ENCODE peak calls at places on chromosomes 1 and 21, in nine cellular contexts. M is GM23248; N is skeletal muscle cell; W is ELR; T is T-helper 1 cell; K is CD8-positive, alpha-beta memory T cell; I is omental fat pad; Q is iris pigment epithelial cell; C is H54. B is an unnamed sample.

GRCh38 chr1:16992102-16992501 is 11.7 kb upstream of the MFAP2 start:
- DNase-seq in K (no peak), Q (no peak), I (no peak), M (no peak), N (no peak), T (no peak), C (no peak), W (no peak), B (no peak)

GRCh38 chr1:216843426-216843825 is 120.2 kb upstream of the ESRRG start:
- DNase-seq in C (no peak), W (no peak), N (no peak), T (no peak), K (no peak), I (no peak), Q (no peak), M (no peak), B (no peak)

GRCh38 chr1:74343191-74343590 is 108.0 kb downstream of the TNNI3K start:
- DNase-seq in M (peak), Q (no peak), W (no peak), N (no peak), C (no peak), K (no peak), I (no peak), T (no peak), B (no peak)

GRCh38 chr1:167854184-167854583 is 59.8 kb downstream of the ADCY10 start:
- DNase-seq in I (no peak), N (no peak), C (no peak), K (no peak), W (no peak), M (no peak), Q (no peak), T (no peak), B (no peak)

GRCh38 chr1:14738235-14738634 is 139.8 kb downstream of the KAZN start:
- DNase-seq in W (no peak), Q (no peak), C (no peak), T (no peak), M (no peak), N (no peak), K (no peak), I (no peak), B (no peak)

GRCh38 chr21:45542242-45542666 is at the start of gene SLC19A1:
- DNase-seq in N (no peak), K (peak), C (peak), W (peak), I (peak), Q (peak), T (peak), M (peak), B (peak)

GRCh38 chr1:15749399-15750291 is 7.3 kb downstream of the TMEM82 start:
- DNase-seq in Q (no peak), I (no peak), W (peak), M (no peak), T (no peak), C (no peak), N (no peak), K (no peak), B (no peak)

GRCh38 chr1:173870252-173871075 is 2.3 kb downstream of the ZBTB37 start:
- DNase-seq in M (no peak), K (peak), Q (no peak), I (no peak), T (no peak), N (no peak), W (no peak), C (no peak), B (peak)

GRCh38 chr1:66564250-66564649 is 30.3 kb downstream of the SGIP1 start:
- DNase-seq in K (no peak), N (peak), C (peak), M (peak), T (no peak), Q (peak), I (no peak), W (peak), B (no peak)

GRCh38 chr1:7940745-7941436 is at the start of gene TNFRSF9:
- DNase-seq in W (peak), I (no peak), C (no peak), T (peak), Q (peak), M (peak), K (peak), N (no peak), B (peak)

GRCh38 chr1:184632415-184633175 is 122.1 kb downstream of the EDEM3 start:
- DNase-seq in T (no peak), M (no peak), N (no peak), W (no peak), K (no peak), I (no peak), Q (no peak), C (no peak), B (no peak)

GRCh38 chr1:165068716-165069115 is 287.8 kb downstream of the LMX1A start:
- DNase-seq in K (no peak), T (no peak), C (no peak), N (no peak), M (peak), W (no peak), Q (no peak), I (no peak), B (no peak)